ENCODE peak calls at places on chromosomes 5 and 9, in ten cellular contexts. One of them, this sample, is unnamed.
A peak's percentile ranks its signal among the peaks of the same experiment; 100 is the strongest.

GRCh38 chr9:19446361-19446861 is 37.6 kb downstream of the ACER2 start:
- DNase-seq in Panc1: no peak
- DNase-seq in heart right ventricle: no peak
- DNase-seq in upper lobe of right lung: no peak
- DNase-seq in left lung: no peak
- DNase-seq in type B pancreatic cell: no peak
- DNase-seq in A549: no peak
- DNase-seq in fibroblast of pulmonary artery: no peak
- DNase-seq in lung: no peak
- DNase-seq in fibroblast of mammary gland: no peak
- DNase-seq in this sample: no peak

GRCh38 chr9:21803674-21804048 is 1.2 kb downstream of the MTAP start:
- DNase-seq in heart right ventricle: no peak
- DNase-seq in A549: no peak
- DNase-seq in fibroblast of pulmonary artery: no peak
- DNase-seq in left lung: no peak
- DNase-seq in type B pancreatic cell: no peak
- DNase-seq in fibroblast of mammary gland: no peak
- DNase-seq in Panc1: no peak
- DNase-seq in upper lobe of right lung: no peak
- DNase-seq in lung: no peak
- DNase-seq in this sample: no peak

GRCh38 chr5:62578540-62578939 is at the start of gene LRRC70:
- DNase-seq in Panc1: no peak
- DNase-seq in fibroblast of mammary gland: peak; percentile 38
- DNase-seq in A549: peak; percentile 27
- DNase-seq in fibroblast of pulmonary artery: peak; percentile 96
- DNase-seq in lung: no peak
- DNase-seq in upper lobe of right lung: no peak
- DNase-seq in heart right ventricle: no peak
- DNase-seq in type B pancreatic cell: no peak
- DNase-seq in left lung: no peak
- DNase-seq in this sample: no peak

GRCh38 chr5:136005371-136005770 is 23.4 kb upstream of the TGFBI start:
- DNase-seq in left lung: no peak
- DNase-seq in heart right ventricle: no peak
- DNase-seq in A549: no peak
- DNase-seq in type B pancreatic cell: no peak
- DNase-seq in lung: no peak
- DNase-seq in upper lobe of right lung: no peak
- DNase-seq in fibroblast of pulmonary artery: no peak
- DNase-seq in fibroblast of mammary gland: no peak
- DNase-seq in Panc1: no peak
- DNase-seq in this sample: no peak

GRCh38 chr5:155936520-155937406 is 390.2 kb upstream of the SGCD start:
- DNase-seq in fibroblast of pulmonary artery: no peak
- DNase-seq in left lung: peak; percentile 72
- DNase-seq in type B pancreatic cell: no peak
- DNase-seq in upper lobe of right lung: no peak
- DNase-seq in heart right ventricle: peak; percentile 29
- DNase-seq in Panc1: no peak
- DNase-seq in lung: no peak
- DNase-seq in A549: no peak
- DNase-seq in fibroblast of mammary gland: no peak
- DNase-seq in this sample: no peak

GRCh38 chr9:132631280-132631679 is 38.5 kb downstream of the DDX31 start:
- DNase-seq in A549: no peak
- DNase-seq in Panc1: no peak
- DNase-seq in upper lobe of right lung: no peak
- DNase-seq in lung: no peak
- DNase-seq in heart right ventricle: no peak
- DNase-seq in left lung: no peak
- DNase-seq in fibroblast of pulmonary artery: no peak
- DNase-seq in type B pancreatic cell: no peak
- DNase-seq in fibroblast of mammary gland: peak; percentile 79
- DNase-seq in this sample: no peak

GRCh38 chr5:89269721-89270120 is 386.7 kb upstream of the MEF2C start:
- DNase-seq in fibroblast of mammary gland: no peak
- DNase-seq in heart right ventricle: no peak
- DNase-seq in Panc1: no peak
- DNase-seq in fibroblast of pulmonary artery: no peak
- DNase-seq in A549: no peak
- DNase-seq in upper lobe of right lung: no peak
- DNase-seq in type B pancreatic cell: no peak
- DNase-seq in left lung: no peak
- DNase-seq in lung: no peak
- DNase-seq in this sample: no peak

GRCh38 chr9:114287001-114287762 is 35.7 kb upstream of the ORM1 start:
- DNase-seq in lung: no peak
- DNase-seq in Panc1: no peak
- DNase-seq in A549: no peak
- DNase-seq in fibroblast of pulmonary artery: no peak
- DNase-seq in type B pancreatic cell: peak; percentile 66
- DNase-seq in heart right ventricle: no peak
- DNase-seq in left lung: peak; percentile 58
- DNase-seq in fibroblast of mammary gland: no peak
- DNase-seq in upper lobe of right lung: peak; percentile 43
- DNase-seq in this sample: no peak

GRCh38 chr5:74538206-74538661 is 102.3 kb downstream of the ENC1 start:
- DNase-seq in left lung: no peak
- DNase-seq in upper lobe of right lung: peak; percentile 65
- DNase-seq in type B pancreatic cell: no peak
- DNase-seq in Panc1: no peak
- DNase-seq in fibroblast of pulmonary artery: peak; percentile 94
- DNase-seq in heart right ventricle: peak; percentile 61
- DNase-seq in A549: peak; percentile 48
- DNase-seq in lung: peak; percentile 61
- DNase-seq in fibroblast of mammary gland: peak; percentile 97
- DNase-seq in this sample: no peak

GRCh38 chr9:21681641-21682040 is 120.8 kb upstream of the MTAP start:
- DNase-seq in type B pancreatic cell: no peak
- DNase-seq in Panc1: peak; percentile 89
- DNase-seq in A549: peak; percentile 81
- DNase-seq in heart right ventricle: no peak
- DNase-seq in upper lobe of right lung: no peak
- DNase-seq in lung: no peak
- DNase-seq in fibroblast of pulmonary artery: peak; percentile 65
- DNase-seq in fibroblast of mammary gland: peak; percentile 91
- DNase-seq in left lung: no peak
- DNase-seq in this sample: peak; percentile 79

GRCh38 chr9:21481470-21482057 is 549 bp downstream of the IFNE start:
- DNase-seq in heart right ventricle: no peak
- DNase-seq in type B pancreatic cell: no peak
- DNase-seq in left lung: no peak
- DNase-seq in fibroblast of mammary gland: no peak
- DNase-seq in A549: no peak
- DNase-seq in Panc1: no peak
- DNase-seq in fibroblast of pulmonary artery: no peak
- DNase-seq in lung: no peak
- DNase-seq in upper lobe of right lung: no peak
- DNase-seq in this sample: no peak

GRCh38 chr5:175900131-175900530 is 28.8 kb downstream of the CPLX2 start:
- DNase-seq in upper lobe of right lung: no peak
- DNase-seq in fibroblast of pulmonary artery: no peak
- DNase-seq in type B pancreatic cell: no peak
- DNase-seq in left lung: no peak
- DNase-seq in heart right ventricle: no peak
- DNase-seq in fibroblast of mammary gland: no peak
- DNase-seq in A549: no peak
- DNase-seq in lung: no peak
- DNase-seq in Panc1: no peak
- DNase-seq in this sample: no peak

GRCh38 chr5:111929892-111930291 is 172.9 kb upstream of the NREP start:
- DNase-seq in lung: no peak
- DNase-seq in fibroblast of mammary gland: peak; percentile 99
- DNase-seq in Panc1: no peak
- DNase-seq in left lung: no peak
- DNase-seq in heart right ventricle: no peak
- DNase-seq in upper lobe of right lung: no peak
- DNase-seq in fibroblast of pulmonary artery: peak; percentile 88
- DNase-seq in type B pancreatic cell: no peak
- DNase-seq in A549: peak; percentile 15
- DNase-seq in this sample: no peak

DNA sequence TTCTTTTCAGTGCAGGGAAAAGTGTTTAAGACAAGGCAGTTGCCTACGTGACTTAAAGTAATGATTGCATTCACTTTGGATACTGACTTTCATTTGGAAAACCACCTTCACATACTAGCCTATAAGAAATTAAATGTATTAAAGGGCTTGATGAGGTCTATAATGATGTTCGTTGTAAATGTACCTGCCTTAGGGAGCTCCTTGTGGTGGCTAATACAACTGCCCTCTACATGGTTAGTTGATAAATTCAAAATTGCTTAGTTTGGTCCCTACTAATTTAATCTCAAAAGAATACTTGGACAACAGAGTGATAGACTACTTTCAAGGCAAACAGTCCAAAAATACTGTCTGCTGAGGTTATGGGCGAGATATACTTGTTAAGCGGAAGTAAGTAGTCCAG is 3.8 kb downstream of the VLDLR start:
- DNase-seq in heart right ventricle: no peak
- DNase-seq in fibroblast of mammary gland: no peak
- DNase-seq in type B pancreatic cell: no peak
- DNase-seq in left lung: no peak
- DNase-seq in fibroblast of pulmonary artery: no peak
- DNase-seq in lung: no peak
- DNase-seq in Panc1: no peak
- DNase-seq in upper lobe of right lung: no peak
- DNase-seq in A549: no peak
- DNase-seq in this sample: no peak
- TF ChIP-seq CTCF in heart right ventricle: no peak
- TF ChIP-seq CTCF in fibroblast of mammary gland: no peak
- TF ChIP-seq CTCF in type B pancreatic cell: peak; percentile 42
- TF ChIP-seq CTCF in left lung: no peak
- TF ChIP-seq CTCF in fibroblast of pulmonary artery: peak; percentile 14
- TF ChIP-seq CTCF in lung: no peak
- TF ChIP-seq CTCF in Panc1: no peak
- TF ChIP-seq CTCF in upper lobe of right lung: no peak
- TF ChIP-seq CTCF in A549: no peak
- TF ChIP-seq CTCF in this sample: no peak

GRCh38 chr9:109561137-109561536 is 63.0 kb upstream of the PTPN3 start:
- DNase-seq in Panc1: no peak
- DNase-seq in fibroblast of pulmonary artery: no peak
- DNase-seq in fibroblast of mammary gland: no peak
- DNase-seq in upper lobe of right lung: no peak
- DNase-seq in heart right ventricle: no peak
- DNase-seq in lung: no peak
- DNase-seq in type B pancreatic cell: no peak
- DNase-seq in A549: no peak
- DNase-seq in left lung: no peak
- DNase-seq in this sample: no peak

GRCh38 chr9:109557481-109557880 is 59.4 kb upstream of the PTPN3 start:
- DNase-seq in heart right ventricle: no peak
- DNase-seq in lung: no peak
- DNase-seq in fibroblast of mammary gland: no peak
- DNase-seq in left lung: no peak
- DNase-seq in type B pancreatic cell: no peak
- DNase-seq in A549: no peak
- DNase-seq in Panc1: no peak
- DNase-seq in upper lobe of right lung: no peak
- DNase-seq in fibroblast of pulmonary artery: no peak
- DNase-seq in this sample: no peak

GRCh38 chr9:109558718-109559151 is 60.6 kb upstream of the PTPN3 start:
- DNase-seq in upper lobe of right lung: no peak
- DNase-seq in A549: no peak
- DNase-seq in Panc1: no peak
- DNase-seq in lung: no peak
- DNase-seq in heart right ventricle: no peak
- DNase-seq in left lung: no peak
- DNase-seq in fibroblast of mammary gland: no peak
- DNase-seq in type B pancreatic cell: no peak
- DNase-seq in fibroblast of pulmonary artery: no peak
- DNase-seq in this sample: no peak

GRCh38 chr9:109556786-109557185 is 58.7 kb upstream of the PTPN3 start:
- DNase-seq in fibroblast of mammary gland: no peak
- DNase-seq in lung: no peak
- DNase-seq in Panc1: no peak
- DNase-seq in type B pancreatic cell: no peak
- DNase-seq in fibroblast of pulmonary artery: no peak
- DNase-seq in upper lobe of right lung: no peak
- DNase-seq in A549: no peak
- DNase-seq in heart right ventricle: no peak
- DNase-seq in left lung: no peak
- DNase-seq in this sample: no peak

GRCh38 chr9:109560470-109561132 is 62.5 kb upstream of the PTPN3 start:
- DNase-seq in A549: peak; percentile 28
- DNase-seq in fibroblast of mammary gland: no peak
- DNase-seq in upper lobe of right lung: no peak
- DNase-seq in Panc1: no peak
- DNase-seq in left lung: no peak
- DNase-seq in heart right ventricle: no peak
- DNase-seq in type B pancreatic cell: no peak
- DNase-seq in lung: no peak
- DNase-seq in fibroblast of pulmonary artery: no peak
- DNase-seq in this sample: no peak
- TF ChIP-seq CTCF in A549: no peak
- TF ChIP-seq CTCF in fibroblast of mammary gland: no peak
- TF ChIP-seq CTCF in upper lobe of right lung: no peak
- TF ChIP-seq CTCF in Panc1: peak; percentile 12
- TF ChIP-seq CTCF in left lung: no peak
- TF ChIP-seq CTCF in heart right ventricle: peak; percentile 11
- TF ChIP-seq CTCF in type B pancreatic cell: peak; percentile 17
- TF ChIP-seq CTCF in lung: no peak
- TF ChIP-seq CTCF in fibroblast of pulmonary artery: no peak
- TF ChIP-seq CTCF in this sample: no peak

GRCh38 chr5:122295138-122295537 is 16.9 kb upstream of the SNCAIP start:
- DNase-seq in fibroblast of mammary gland: no peak
- DNase-seq in Panc1: no peak
- DNase-seq in upper lobe of right lung: no peak
- DNase-seq in A549: peak; percentile 15
- DNase-seq in type B pancreatic cell: no peak
- DNase-seq in fibroblast of pulmonary artery: no peak
- DNase-seq in heart right ventricle: no peak
- DNase-seq in left lung: no peak
- DNase-seq in lung: no peak
- DNase-seq in this sample: no peak
- TF ChIP-seq CTCF in fibroblast of mammary gland: peak; percentile 18
- TF ChIP-seq CTCF in Panc1: peak; percentile 25
- TF ChIP-seq CTCF in upper lobe of right lung: peak; percentile 27
- TF ChIP-seq CTCF in A549: no peak
- TF ChIP-seq CTCF in type B pancreatic cell: peak; percentile 54
- TF ChIP-seq CTCF in fibroblast of pulmonary artery: peak; percentile 31
- TF ChIP-seq CTCF in heart right ventricle: peak; percentile 39
- TF ChIP-seq CTCF in left lung: peak; percentile 15
- TF ChIP-seq CTCF in lung: no peak
- TF ChIP-seq CTCF in this sample: no peak

GRCh38 chr5:120532835-120533234 is 68.7 kb downstream of the PRR16 start:
- DNase-seq in left lung: no peak
- DNase-seq in A549: no peak
- DNase-seq in upper lobe of right lung: no peak
- DNase-seq in Panc1: no peak
- DNase-seq in fibroblast of pulmonary artery: no peak
- DNase-seq in lung: no peak
- DNase-seq in fibroblast of mammary gland: no peak
- DNase-seq in type B pancreatic cell: no peak
- DNase-seq in heart right ventricle: no peak
- DNase-seq in this sample: no peak
- TF ChIP-seq CTCF in left lung: no peak
- TF ChIP-seq CTCF in A549: no peak
- TF ChIP-seq CTCF in upper lobe of right lung: no peak
- TF ChIP-seq CTCF in Panc1: no peak
- TF ChIP-seq CTCF in fibroblast of pulmonary artery: peak; percentile 14
- TF ChIP-seq CTCF in lung: no peak
- TF ChIP-seq CTCF in fibroblast of mammary gland: peak; percentile 34
- TF ChIP-seq CTCF in type B pancreatic cell: peak; percentile 67
- TF ChIP-seq CTCF in heart right ventricle: no peak
- TF ChIP-seq CTCF in this sample: no peak

This sample was measured in AG04449.